ENCODE peak calls at places on chromosomes 7 and 10, in nine cellular contexts. D is heart left ventricle; F is trophoblast cell; Y is ELR; V is activated naive CD8-positive, alpha-beta T cell treated with anti-CD3 and anti-CD28 coated beads, Interleukin-2, amount 50 U/mL, for 24 hours; Q is DMS 273 treated with DMSO at 0.1 percent for 48 hours; W is A172; U is NCI-H2029 treated with DMSO at 0.1 percent for 48 hours; A is stimulated activated CD4-positive, alpha-beta T cell treated with anti-CD3 and anti-CD28 coated beads, Interleukin-2, amount 100 ng/mL, for 48 hours. C is an unnamed sample.

GRCh38 chr7:128112781-128113221 is 81.6 kb upstream of the LRRC4 start:
- DNase-seq in Q (no peak), D (no peak), F (no peak), A (no peak), U (no peak), V (no peak), Y (no peak), W (no peak), C (no peak)

GRCh38 chr7:141220263-141220662 is 146.4 kb downstream of the TMEM178B start:
- DNase-seq in A (no peak), V (no peak), U (peak; percentile 17), D (no peak), Y (peak; percentile 40), Q (no peak), F (no peak), W (no peak), C (peak; percentile 12)

GRCh38 chr7:124856299-124856888 is 73.2 kb downstream of the POT1 start:
- DNase-seq in F (peak; percentile 34), Y (peak; percentile 57), A (no peak), V (no peak), U (no peak), Q (no peak), W (peak; percentile 19), D (no peak), C (peak; percentile 80)

GRCh38 chr10:132572545-132572937 is 35.0 kb downstream of the INPP5A start:
- DNase-seq in D (no peak), Q (no peak), W (no peak), F (no peak), V (no peak), A (no peak), U (no peak), Y (peak; percentile 14), C (peak; percentile 28)

GRCh38 chr10:71302874-71303568 is 16.0 kb upstream of the SLC29A3 start:
- DNase-seq in Y (peak; percentile 73), U (peak; percentile 26), A (no peak), V (no peak), F (no peak), D (no peak), W (peak; percentile 49), Q (peak; percentile 39), C (peak; percentile 67)

GRCh38 chr10:86375204-86375603 is 8.6 kb upstream of the GRID1 start:
- DNase-seq in Y (no peak), A (no peak), D (no peak), V (no peak), F (no peak), W (no peak), U (no peak), Q (no peak), C (no peak)

GRCh38 chr10:47452495-47453434 is 31.1 kb downstream of the ANXA8 start:
- DNase-seq in W (no peak), D (no peak), Q (no peak), U (no peak), V (no peak), Y (no peak), A (no peak), F (no peak), C (no peak)

GRCh38 chr10:70562036-70562710 is 40.4 kb downstream of the PRF1 start:
- DNase-seq in Y (no peak), Q (no peak), U (no peak), F (no peak), A (no peak), D (no peak), V (no peak), W (no peak), C (no peak)

GRCh38 chr7:112946350-112946749 is 140.3 kb downstream of the GPR85 start:
- DNase-seq in F (no peak), A (no peak), Y (peak; percentile 23), V (no peak), U (no peak), Q (no peak), D (no peak), W (peak; percentile 7), C (no peak)

GRCh38 chr7:116030626-116031276 is at the start of gene TFEC:
- DNase-seq in A (no peak), Y (peak; percentile 20), D (no peak), F (peak; percentile 14), V (no peak), Q (no peak), W (peak; percentile 31), U (no peak), C (peak; percentile 69)

GRCh38 chr10:72173267-72173634 is 42.6 kb upstream of the ANAPC16 start:
- DNase-seq in U (no peak), V (no peak), A (no peak), Q (no peak), Y (no peak), W (peak; percentile 4), D (no peak), F (no peak), C (no peak)

GRCh38 chr10:77873558-77874380 is 52.8 kb downstream of the DLG5 start:
- DNase-seq in F (no peak), D (no peak), Y (peak; percentile 89), Q (no peak), A (peak; percentile 19), W (peak; percentile 91), U (peak; percentile 49), V (peak; percentile 62), C (peak; percentile 34)